ENCODE peak calls at places on chromosomes 7 and 10, in ten cellular contexts. D is HCT116; E is GM10248; S is RWPE1; G is cardiac muscle cell; Z is CD8-positive, alpha-beta T cell; L is GM23338; A is heart right ventricle; N is fibroblast of mammary gland; H is HL-60. X is an unnamed sample.

GRCh38 chr10:31090894-31091607 is 59.4 kb upstream of the ZNF438 start:
- DNase-seq in H (no peak), D (no peak), E (peak), L (no peak), A (no peak), S (no peak), G (peak), Z (no peak), N (no peak), X (no peak)

GRCh38 chr10:25130911-25131310 is 43.9 kb upstream of the GPR158 start:
- DNase-seq in H (no peak), Z (no peak), E (no peak), D (no peak), S (peak), L (no peak), A (no peak), G (peak), N (peak), X (no peak)

GRCh38 chr7:44086627-44087026 is 4.3 kb upstream of the POLM start:
- DNase-seq in E (no peak), N (no peak), A (no peak), D (no peak), S (no peak), G (no peak), Z (no peak), L (no peak), H (no peak), X (no peak)

GRCh38 chr7:14630048-14630447 is 272.5 kb downstream of the DGKB start:
- DNase-seq in E (peak), N (no peak), H (no peak), G (no peak), A (no peak), L (no peak), Z (no peak), D (no peak), S (no peak), X (no peak)

GRCh38 chr7:111067682-111068081 is 23.2 kb upstream of the LRRN3 start:
- DNase-seq in N (no peak), Z (no peak), G (no peak), H (no peak), E (no peak), L (no peak), A (no peak), D (no peak), S (no peak), X (no peak)

GRCh38 chr7:48170506-48170905 is 752 bp upstream of the ABCA13 start:
- DNase-seq in E (no peak), D (no peak), Z (no peak), G (no peak), S (no peak), N (no peak), H (peak), L (no peak), A (no peak), X (no peak)

GRCh38 chr7:131945313-131945831 is 388.9 kb upstream of the PODXL start:
- DNase-seq in Z (no peak), G (peak), D (peak), H (peak), A (peak), E (peak), L (peak), S (peak), N (peak), X (no peak)

GRCh38 chr10:77493851-77494788 is 143.5 kb downstream of the KCNMA1 start:
- DNase-seq in D (peak), H (no peak), E (no peak), N (peak), G (peak), L (peak), Z (no peak), A (no peak), S (peak), X (no peak)

GRCh38 chr10:65618125-65618524 is 1307.7 kb upstream of the LRRTM3 start:
- DNase-seq in E (no peak), Z (no peak), H (no peak), L (no peak), D (no peak), G (peak), N (no peak), S (no peak), A (no peak), X (no peak)

GRCh38 chr10:111360260-111360925 is 283.6 kb downstream of the ADRA2A start:
- DNase-seq in D (peak), Z (no peak), H (no peak), S (no peak), L (peak), E (peak), A (peak), G (peak), N (peak), X (no peak)

GRCh38 chr7:155224116-155224811 is 73.4 kb upstream of the INSIG1 start:
- DNase-seq in S (no peak), G (no peak), E (no peak), N (no peak), A (no peak), H (no peak), D (no peak), Z (no peak), L (no peak), X (no peak)

GRCh38 chr10:101693701-101694055 is 1.3 kb downstream of the FBXW4 start:
- DNase-seq in E (peak), G (peak), Z (no peak), D (no peak), S (no peak), L (no peak), H (no peak), N (peak), A (peak), X (peak)

GRCh38 chr7:123492485-123492884 is 41.9 kb downstream of the IQUB start:
- DNase-seq in G (no peak), Z (no peak), H (no peak), D (no peak), S (no peak), N (peak), E (no peak), L (peak), A (no peak), X (no peak)

GRCh38 chr10:131448883-131449282 is 137.4 kb upstream of the TCERG1L start:
- DNase-seq in G (no peak), H (no peak), A (no peak), L (no peak), Z (no peak), E (no peak), S (no peak), N (no peak), D (no peak), X (no peak)

GRCh38 chr7:194996-195829 is 2.8 kb downstream of the FAM20C start:
- DNase-seq in A (no peak), D (no peak), S (no peak), G (peak), E (no peak), Z (no peak), H (no peak), N (peak), L (no peak), X (peak)

GRCh38 chr10:71262027-71262426 is 49.7 kb downstream of the UNC5B start:
- DNase-seq in G (no peak), Z (no peak), N (no peak), E (no peak), H (no peak), D (no peak), L (no peak), S (no peak), A (peak), X (no peak)

GRCh38 chr10:71259282-71259681 is 46.9 kb downstream of the UNC5B start:
- DNase-seq in E (no peak), H (no peak), N (no peak), L (no peak), G (no peak), D (no peak), A (no peak), Z (no peak), S (no peak), X (no peak)

GRCh38 chr10:71259815-71260501 is 47.6 kb downstream of the UNC5B start:
- DNase-seq in N (no peak), E (no peak), D (no peak), Z (no peak), G (no peak), A (no peak), H (no peak), S (peak), L (no peak), X (no peak)

GRCh38 chr10:71262817-71263216 is 50.4 kb downstream of the UNC5B start:
- DNase-seq in E (no peak), D (no peak), H (no peak), N (no peak), G (no peak), L (no peak), Z (no peak), S (no peak), A (no peak), X (no peak)

GRCh38 chr10:71260622-71261325 is 48.4 kb downstream of the UNC5B start:
- DNase-seq in S (peak), H (peak), L (peak), Z (no peak), A (peak), D (peak), G (peak), N (peak), E (no peak), X (no peak)
- TF ChIP-seq CTCF in S (no peak), H (no peak), L (peak), Z (no peak), A (peak), D (no peak), G (peak), N (peak), E (no peak), X (no peak)

GRCh38 chr10:103871006-103871405 is 15.6 kb upstream of the SH3PXD2A start:
- DNase-seq in G (no peak), N (no peak), E (no peak), Z (no peak), L (no peak), D (no peak), H (no peak), S (no peak), A (no peak), X (no peak)

GRCh38 chr10:103869336-103869735 is 14.0 kb upstream of the SH3PXD2A start:
- DNase-seq in H (no peak), L (no peak), S (no peak), G (no peak), N (no peak), A (no peak), D (no peak), E (no peak), Z (no peak), X (no peak)

GRCh38 chr10:103868200-103868599 is 12.8 kb upstream of the SH3PXD2A start:
- DNase-seq in G (no peak), A (no peak), D (no peak), H (no peak), L (no peak), N (no peak), E (no peak), S (no peak), Z (no peak), X (no peak)

GRCh38 chr10:103872137-103872933 is 17.0 kb upstream of the SH3PXD2A start:
- DNase-seq in S (peak), H (no peak), Z (no peak), A (no peak), L (no peak), N (peak), G (no peak), D (no peak), E (no peak), X (no peak)

DNA sequence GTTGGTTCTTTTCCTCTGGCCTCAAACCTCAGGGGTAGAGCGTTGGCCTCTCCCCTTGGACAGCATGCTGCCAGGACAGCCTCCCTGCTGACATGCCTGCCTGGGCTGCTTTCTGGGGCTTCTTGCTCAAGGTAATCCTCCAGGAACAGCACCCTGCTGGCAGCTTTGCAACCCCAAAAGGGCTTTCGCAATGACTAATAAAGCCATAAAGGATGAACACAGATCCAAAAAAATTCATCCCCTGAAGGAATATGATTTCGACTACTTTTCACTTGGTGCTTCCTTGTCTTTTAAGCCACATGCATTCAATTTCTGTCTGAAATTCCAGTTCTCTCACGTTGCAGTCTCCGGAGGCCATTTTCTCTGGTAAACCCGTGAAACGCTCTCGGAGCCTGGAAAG is 15.1 kb upstream of the SH3PXD2A start:
- DNase-seq in L (peak), Z (no peak), A (no peak), H (no peak), G (peak), S (peak), N (peak), E (no peak), D (no peak), X (no peak)
- TF ChIP-seq CTCF in L (no peak), Z (no peak), A (no peak), H (no peak), G (no peak), S (no peak), N (peak), E (no peak), D (no peak), X (no peak)

DNA sequence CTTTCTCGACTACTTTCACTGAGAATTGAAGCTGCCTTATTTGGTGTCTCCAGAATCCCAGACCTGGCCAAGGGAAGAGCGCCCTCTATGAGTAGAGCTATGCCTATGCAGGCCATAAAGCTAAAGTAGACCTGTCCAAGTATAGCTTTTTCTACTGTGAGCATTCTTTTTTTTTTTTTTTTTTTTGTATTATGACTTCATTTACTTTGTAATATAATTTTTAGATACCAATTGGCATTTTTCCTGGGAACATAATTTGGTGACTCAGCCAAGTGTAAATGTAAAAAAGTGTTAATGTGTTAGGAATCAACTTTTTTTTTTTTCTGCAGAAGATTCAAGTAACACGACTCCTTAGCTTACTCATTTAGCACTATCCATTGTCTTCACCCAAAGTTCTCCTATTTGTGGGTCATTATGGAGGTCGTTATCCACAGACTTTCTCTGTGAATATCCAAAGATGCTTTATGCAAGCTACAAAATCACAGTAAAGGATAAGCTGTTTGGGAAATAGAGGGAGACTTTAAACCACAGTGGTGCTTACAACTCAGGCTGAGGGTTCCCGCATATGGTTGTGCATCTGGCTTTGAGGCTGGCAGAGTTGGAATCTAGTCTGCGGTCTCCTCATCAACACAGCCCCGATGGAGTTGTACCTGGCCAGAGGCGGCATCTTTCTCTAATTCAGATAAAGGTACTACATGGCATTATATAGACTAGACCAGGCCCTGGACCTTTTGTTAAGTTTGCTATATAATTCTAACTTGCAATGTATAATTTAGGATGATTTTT is 1040.2 kb upstream of the SORCS1 start:
- DNase-seq in Z (no peak), E (peak), N (peak), D (no peak), A (no peak), L (peak), H (peak), G (peak), S (peak), X (no peak)
- TF ChIP-seq CTCF in Z (no peak), E (peak), N (peak), D (peak), A (peak), L (peak), H (peak), G (peak), S (peak), X (peak)

GRCh38 chr10:88095291-88095721 is 231.9 kb downstream of the PTEN start:
- DNase-seq in L (no peak), S (peak), E (no peak), D (no peak), N (peak), H (no peak), Z (no peak), A (no peak), G (peak), X (no peak)
- TF ChIP-seq CTCF in L (no peak), S (no peak), E (no peak), D (no peak), N (no peak), H (no peak), Z (no peak), A (no peak), G (no peak), X (no peak)

DNA sequence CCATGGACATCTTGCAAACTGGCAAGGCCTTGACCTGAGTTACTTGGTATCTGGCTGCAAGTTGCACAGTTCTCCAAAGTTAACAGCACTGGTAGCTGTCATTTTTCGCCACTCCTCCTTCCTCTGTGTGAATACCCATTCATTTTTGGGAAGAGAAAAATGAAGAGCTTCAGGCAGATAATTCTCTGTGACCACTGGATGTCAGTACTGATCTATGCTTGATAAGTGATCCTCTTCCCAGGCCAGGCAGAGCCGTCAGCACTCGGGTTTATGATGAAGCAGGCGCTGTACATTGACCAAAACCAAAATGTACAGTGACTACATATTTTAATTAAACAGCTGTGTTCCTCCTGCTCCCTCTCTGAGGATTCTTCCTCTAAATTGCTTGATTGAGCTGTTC is 55.9 kb upstream of the PDZD8 start:
- DNase-seq in S (peak), H (no peak), Z (no peak), L (no peak), E (no peak), N (peak), A (no peak), G (no peak), D (peak), X (no peak)
- TF ChIP-seq CTCF in S (peak), H (peak), Z (no peak), L (peak), E (no peak), N (peak), A (no peak), G (no peak), D (peak), X (peak)

GRCh38 chr10:56449770-56450169 is 88.7 kb upstream of the ZWINT start:
- DNase-seq in E (no peak), N (no peak), H (no peak), A (no peak), D (no peak), S (no peak), L (peak), Z (no peak), G (no peak), X (no peak)
- TF ChIP-seq CTCF in E (no peak), N (no peak), H (no peak), A (peak), D (no peak), S (no peak), L (no peak), Z (no peak), G (no peak), X (no peak)

GRCh38 chr7:34734786-34735185 is 76.8 kb downstream of the NPSR1 start:
- DNase-seq in N (no peak), Z (no peak), S (no peak), L (no peak), D (no peak), H (no peak), E (no peak), A (no peak), G (no peak), X (no peak)

GRCh38 chr7:34740840-34741239 is 82.8 kb downstream of the NPSR1 start:
- DNase-seq in E (no peak), G (no peak), D (no peak), A (no peak), L (no peak), Z (no peak), N (no peak), H (no peak), S (no peak), X (no peak)

GRCh38 chr7:34739651-34740300 is 81.8 kb downstream of the NPSR1 start:
- DNase-seq in A (no peak), E (no peak), H (no peak), N (no peak), Z (no peak), D (no peak), L (no peak), G (no peak), S (no peak), X (no peak)

GRCh38 chr7:34735526-34735925 is 77.5 kb downstream of the NPSR1 start:
- DNase-seq in H (no peak), N (no peak), E (no peak), S (no peak), A (no peak), G (no peak), D (no peak), Z (no peak), L (no peak), X (no peak)
- TF ChIP-seq CTCF in H (no peak), N (no peak), E (no peak), S (no peak), A (no peak), G (no peak), D (no peak), Z (no peak), L (no peak), X (no peak)

GRCh38 chr10:71271626-71272025 is 47.4 kb upstream of the SLC29A3 start:
- DNase-seq in A (no peak), S (no peak), H (no peak), N (no peak), E (no peak), G (no peak), Z (no peak), D (no peak), L (no peak), X (no peak)

GRCh38 chr10:71269301-71270288 is 49.5 kb upstream of the SLC29A3 start:
- DNase-seq in Z (no peak), L (peak), H (no peak), S (no peak), G (peak), N (peak), D (no peak), A (peak), E (no peak), X (no peak)

GRCh38 chr10:71272122-71272771 is 46.8 kb upstream of the SLC29A3 start:
- DNase-seq in N (peak), S (peak), D (no peak), H (no peak), A (no peak), G (peak), L (no peak), Z (no peak), E (no peak), X (no peak)

GRCh38 chr10:71270301-71270777 is 48.7 kb upstream of the SLC29A3 start:
- DNase-seq in G (peak), D (peak), E (peak), H (no peak), Z (no peak), N (peak), S (peak), L (peak), A (peak), X (no peak)

GRCh38 chr10:71270821-71271220 is 48.2 kb upstream of the SLC29A3 start:
- DNase-seq in E (no peak), D (no peak), G (no peak), A (no peak), S (no peak), L (no peak), N (no peak), H (no peak), Z (no peak), X (no peak)
- TF ChIP-seq CTCF in E (no peak), D (no peak), G (no peak), A (no peak), S (no peak), L (no peak), N (no peak), H (no peak), Z (no peak), X (no peak)

GRCh38 chr7:27661776-27662489 is 750 bp downstream of the HIBADH start:
- DNase-seq in H (no peak), N (peak), D (no peak), A (no peak), Z (peak), E (peak), S (no peak), L (peak), G (peak), X (no peak)
- TF ChIP-seq CTCF in H (no peak), N (no peak), D (no peak), A (peak), Z (no peak), E (no peak), S (no peak), L (peak), G (no peak), X (no peak)

X was measured in AG09319.